ENCODE peak calls at places on chromosome 15, in eight cellular contexts. D is progenitor cell of endocrine pancreas, K is mesothelial cell of epicardium, V is PC-9, F is dorsolateral prefrontal cortex, Z is pancreas, W is BJ, O is lower lobe of right lung. J is an unnamed sample.

GRCh38 chr15:29054171-29055045 is 168.6 kb downstream of the APBA2 start:
- DNase-seq in D (no peak), K (no peak), V (no peak), F (no peak), Z (no peak), W (no peak), O (no peak), J (no peak)

GRCh38 chr15:74040115-74040850 is 42.1 kb downstream of the GOLGA6A start:
- DNase-seq in D (no peak), K (no peak), V (no peak), F (no peak), Z (no peak), W (peak), O (no peak), J (no peak)

GRCh38 chr15:101020945-101021344 is 101.8 kb downstream of the LRRK1 start:
- DNase-seq in D (no peak), K (no peak), V (no peak), F (no peak), Z (no peak), W (no peak), O (no peak), J (no peak)

GRCh38 chr15:31259562-31260252 is 66.9 kb upstream of the KLF13 start:
- DNase-seq in D (no peak), K (no peak), V (no peak), F (no peak), Z (no peak), W (no peak), O (no peak), J (no peak)

GRCh38 chr15:95995375-95996168 is 334.9 kb upstream of the NR2F2 start:
- DNase-seq in D (no peak), K (no peak), V (no peak), F (no peak), Z (no peak), W (no peak), O (no peak), J (no peak)

GRCh38 chr15:47293763-47294162 is 423.5 kb upstream of the SEMA6D start:
- DNase-seq in D (no peak), K (no peak), V (no peak), F (no peak), Z (peak), W (peak), O (peak), J (no peak)

GRCh38 chr15:50906954-50907865 is 1.3 kb upstream of the AP4E1 start:
- DNase-seq in D (no peak), K (no peak), V (no peak), F (no peak), Z (no peak), W (no peak), O (no peak), J (no peak)

GRCh38 chr15:58490405-58491150 is 58.8 kb downstream of the LIPC start:
- DNase-seq in D (no peak), K (no peak), V (no peak), F (no peak), Z (no peak), W (no peak), O (no peak), J (no peak)

GRCh38 chr15:38229700-38230099 is 22.9 kb upstream of the SPRED1 start:
- DNase-seq in D (no peak), K (no peak), V (no peak), F (no peak), Z (no peak), W (no peak), O (no peak), J (no peak)

GRCh38 chr15:67850995-67851535 is 11.2 kb upstream of the RNU6-1 start:
- DNase-seq in D (no peak), K (no peak), V (peak), F (no peak), Z (peak), W (no peak), O (peak), J (no peak)

GRCh38 chr15:41337047-41337446 is 4.4 kb downstream of the NUSAP1 start:
- DNase-seq in D (no peak), K (no peak), V (no peak), F (no peak), Z (no peak), W (no peak), O (no peak), J (no peak)

GRCh38 chr15:41336549-41336948 is 3.9 kb downstream of the NUSAP1 start:
- DNase-seq in D (no peak), K (no peak), V (no peak), F (no peak), Z (no peak), W (no peak), O (no peak), J (no peak)

GRCh38 chr15:41337631-41338522 is 5.2 kb downstream of the NUSAP1 start:
- DNase-seq in D (no peak), K (no peak), V (no peak), F (no peak), Z (no peak), W (no peak), O (no peak), J (no peak)

GRCh38 chr15:41341519-41341918 is 8.8 kb downstream of the NUSAP1 start:
- DNase-seq in D (no peak), K (no peak), V (no peak), F (no peak), Z (no peak), W (no peak), O (no peak), J (no peak)

DNA sequence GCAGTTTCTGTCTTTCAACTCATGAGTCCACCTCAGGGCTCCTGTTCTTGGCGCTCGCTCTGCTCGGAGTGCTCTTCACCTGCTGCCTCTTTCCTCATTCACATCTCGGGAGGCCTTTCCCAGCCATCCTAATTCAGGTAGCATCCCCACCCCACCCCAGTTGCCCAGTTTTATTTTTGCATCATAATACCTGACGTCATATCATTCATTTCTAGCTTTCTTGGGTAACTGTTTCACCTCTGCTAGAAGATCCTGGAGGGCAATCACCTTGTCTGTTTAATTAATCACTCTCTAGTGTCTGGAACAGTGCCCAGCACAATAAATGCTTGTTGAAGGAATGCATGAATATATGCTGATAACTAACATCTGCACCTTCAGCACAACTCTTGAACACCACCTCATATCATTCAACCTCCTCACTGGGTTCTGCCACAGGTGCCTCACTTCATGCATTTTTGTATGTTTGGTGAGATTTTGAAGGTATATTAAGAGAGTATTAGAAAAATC is 7.6 kb downstream of the NUSAP1 start:
- DNase-seq in D (no peak), K (no peak), V (no peak), F (no peak), Z (no peak), W (no peak), O (no peak), J (no peak)
- TF ChIP-seq CTCF in D (no peak), K (no peak), V (no peak), F (no peak), Z (no peak), W (no peak), O (no peak), J (no peak)

DNA sequence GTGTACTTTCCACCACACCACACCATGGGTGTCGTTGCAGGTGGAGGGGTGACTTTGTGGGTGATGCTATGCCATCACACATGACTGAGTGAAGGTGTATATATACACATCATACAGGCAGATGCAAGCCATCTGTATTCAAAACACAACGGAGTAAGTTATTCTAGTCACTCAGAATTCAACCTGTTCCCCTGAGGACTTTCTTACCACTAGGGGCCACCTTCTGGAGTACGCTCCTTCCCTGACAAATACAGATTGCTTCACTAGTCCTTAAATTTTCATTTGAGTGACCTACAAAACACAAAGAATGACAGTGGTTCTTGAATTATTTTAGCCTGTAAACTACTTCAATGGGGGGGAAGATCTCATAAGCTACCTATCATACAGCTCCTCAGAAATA is 52.8 kb upstream of the NTRK3 start:
- DNase-seq in D (no peak), K (no peak), V (no peak), F (no peak), Z (no peak), W (no peak), O (no peak), J (no peak)
- TF ChIP-seq CTCF in D (peak), K (no peak), V (no peak), F (no peak), Z (no peak), W (no peak), O (no peak), J (no peak)

GRCh38 chr15:55741592-55742497 is 1.1 kb downstream of the PRTG start:
- DNase-seq in D (peak), K (no peak), V (peak), F (no peak), Z (no peak), W (no peak), O (no peak), J (peak)
- TF ChIP-seq CTCF in D (no peak), K (no peak), V (no peak), F (no peak), Z (no peak), W (peak), O (no peak), J (no peak)

DNA sequence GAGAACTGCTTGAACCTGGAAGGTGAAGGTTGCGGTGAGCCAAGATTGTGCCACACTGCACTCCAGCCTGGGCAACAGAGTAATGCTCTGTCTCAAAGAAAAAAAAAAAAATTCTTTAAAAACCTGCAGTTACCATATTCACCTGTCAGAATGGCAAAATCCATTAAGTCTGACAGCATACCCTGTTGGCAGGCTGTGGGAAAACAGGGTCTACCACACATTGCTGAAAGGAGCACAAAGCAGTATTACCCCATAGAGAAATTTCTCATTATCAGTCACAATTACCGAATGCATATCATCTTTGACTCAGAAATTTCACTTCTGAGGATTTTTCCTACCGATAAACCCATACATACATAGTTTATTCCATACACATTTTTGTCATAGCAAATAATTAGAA is 264.1 kb upstream of the SLCO3A1 start:
- DNase-seq in D (no peak), K (no peak), V (no peak), F (no peak), Z (no peak), W (no peak), O (no peak), J (no peak)
- TF ChIP-seq CTCF in D (peak), K (no peak), V (peak), F (no peak), Z (no peak), W (no peak), O (no peak), J (peak)

GRCh38 chr15:39629376-39629775 is 48.5 kb downstream of the THBS1 start:
- DNase-seq in D (no peak), K (no peak), V (no peak), F (no peak), Z (no peak), W (no peak), O (no peak), J (no peak)

GRCh38 chr15:39628821-39629220 is 47.9 kb downstream of the THBS1 start:
- DNase-seq in D (no peak), K (no peak), V (no peak), F (no peak), Z (no peak), W (no peak), O (no peak), J (no peak)

GRCh38 chr15:39629906-39630305 is 49.0 kb downstream of the THBS1 start:
- DNase-seq in D (no peak), K (no peak), V (no peak), F (no peak), Z (no peak), W (no peak), O (no peak), J (no peak)

GRCh38 chr15:39628131-39628482 is 47.2 kb downstream of the THBS1 start:
- DNase-seq in D (no peak), K (no peak), V (no peak), F (no peak), Z (no peak), W (no peak), O (no peak), J (no peak)

GRCh38 chr15:39631357-39631756 is 50.5 kb downstream of the THBS1 start:
- DNase-seq in D (no peak), K (no peak), V (no peak), F (no peak), Z (no peak), W (no peak), O (no peak), J (no peak)
- TF ChIP-seq CTCF in D (no peak), K (no peak), V (no peak), F (no peak), Z (no peak), W (no peak), O (no peak), J (no peak)

J was measured in endothelial cell.